ENCODE peak calls at places on chromosomes 11 and 22, in seven cellular contexts. B, Z, R, J, T, I and Y are unnamed samples.

GRCh38 chr22:40226620-40227019 is 48.9 kb downstream of the TNRC6B start:
- DNase-seq in B (no peak), Z (no peak), R (no peak), J (no peak), T (no peak), I (no peak), Y (no peak)

GRCh38 chr11:1478544-1478943 is 8.0 kb downstream of the MOB2 start:
- DNase-seq in B (no peak), Z (no peak), R (no peak), J (no peak), T (no peak), I (no peak), Y (no peak)

GRCh38 chr11:69515271-69516245 is 34.1 kb downstream of the LINC01488 start:
- DNase-seq in B (no peak), Z (no peak), R (no peak), J (no peak), T (no peak), I (no peak), Y (no peak)

GRCh38 chr11:46902694-46903093 is 15.7 kb downstream of the LRP4 start:
- DNase-seq in B (no peak), Z (no peak), R (no peak), J (no peak), T (no peak), I (no peak), Y (no peak)

GRCh38 chr22:35212020-35212419 is 45.3 kb upstream of the HMGXB4 start:
- DNase-seq in B (no peak), Z (no peak), R (no peak), J (no peak), T (peak), I (no peak), Y (no peak)

GRCh38 chr22:41175546-41175945 is 29.6 kb upstream of the L3MBTL2 start:
- DNase-seq in B (no peak), Z (no peak), R (no peak), J (no peak), T (peak), I (no peak), Y (no peak)

GRCh38 chr11:128095459-128096096 is 491.8 kb downstream of the ETS1 start:
- DNase-seq in B (no peak), Z (no peak), R (no peak), J (no peak), T (peak), I (peak), Y (no peak)

GRCh38 chr11:70002433-70002832 is 75.7 kb upstream of the ANO1 start:
- DNase-seq in B (no peak), Z (no peak), R (peak), J (no peak), T (no peak), I (no peak), Y (no peak)

GRCh38 chr11:14974723-14975587 is 2.8 kb upstream of the CALCA start:
- DNase-seq in B (no peak), Z (peak), R (peak), J (peak), T (peak), I (no peak), Y (peak)

GRCh38 chr11:83573097-83573496 is 286.9 kb upstream of the CCDC90B start:
- DNase-seq in B (no peak), Z (no peak), R (peak), J (no peak), T (no peak), I (peak), Y (no peak)

GRCh38 chr11:61417670-61418069 is 12.1 kb downstream of the CPSF7 start:
- DNase-seq in B (no peak), Z (no peak), R (no peak), J (no peak), T (no peak), I (no peak), Y (no peak)

GRCh38 chr11:75632450-75632849 is 36.4 kb downstream of the MAP6 start:
- DNase-seq in B (no peak), Z (no peak), R (no peak), J (no peak), T (no peak), I (no peak), Y (no peak)

GRCh38 chr22:21078916-21079315 is 33.2 kb downstream of the LRRC74B start:
- DNase-seq in B (no peak), Z (no peak), R (no peak), J (no peak), T (no peak), I (no peak), Y (no peak)

GRCh38 chr11:69575296-69576068 is 65.5 kb upstream of the CCND1 start:
- DNase-seq in B (peak), Z (no peak), R (no peak), J (no peak), T (no peak), I (no peak), Y (no peak)

GRCh38 chr11:32430586-32431357 is 4.6 kb downstream of the WT1 start:
- DNase-seq in B (no peak), Z (no peak), R (no peak), J (no peak), T (no peak), I (no peak), Y (peak)

GRCh38 chr11:35912883-35913614 is 30.8 kb upstream of the LDLRAD3 start:
- DNase-seq in B (no peak), Z (no peak), R (no peak), J (no peak), T (no peak), I (no peak), Y (no peak)

GRCh38 chr11:44389963-44390605 is 80.1 kb upstream of the ALX4 start:
- DNase-seq in B (no peak), Z (no peak), R (no peak), J (no peak), T (no peak), I (no peak), Y (no peak)

GRCh38 chr11:46528445-46529085 is 65.3 kb downstream of the AMBRA1 start:
- DNase-seq in B (no peak), Z (no peak), R (no peak), J (no peak), T (no peak), I (no peak), Y (no peak)

GRCh38 chr11:15770798-15771414 is 585.4 kb downstream of the SOX6 start:
- DNase-seq in B (no peak), Z (peak), R (peak), J (peak), T (peak), I (no peak), Y (peak)

GRCh38 chr11:3950996-3951662 is 95.7 kb downstream of the STIM1 start:
- DNase-seq in B (no peak), Z (no peak), R (no peak), J (no peak), T (peak), I (peak), Y (peak)

GRCh38 chr11:96151501-96151900 is 191.5 kb downstream of the MAML2 start:
- DNase-seq in B (no peak), Z (no peak), R (no peak), J (no peak), T (peak), I (no peak), Y (no peak)

GRCh38 chr11:19121646-19122045 is 4.7 kb downstream of the ZDHHC13 start:
- DNase-seq in B (no peak), Z (no peak), R (no peak), J (no peak), T (peak), I (no peak), Y (no peak)

GRCh38 chr11:69640260-69640994 is 529 bp upstream of the CCND1 start:
- DNase-seq in B (peak), Z (no peak), R (no peak), J (no peak), T (peak), I (no peak), Y (no peak)

GRCh38 chr11:8332196-8332595 is 68.5 kb upstream of the LMO1 start:
- DNase-seq in B (no peak), Z (peak), R (no peak), J (no peak), T (no peak), I (no peak), Y (no peak)

GRCh38 chr11:4626207-4627105 is 10.8 kb upstream of the OR51D1 start:
- DNase-seq in B (no peak), Z (no peak), R (peak), J (peak), T (peak), I (peak), Y (peak)

GRCh38 chr22:42313804-42314581 is 43.5 kb upstream of the TCF20 start:
- DNase-seq in B (no peak), Z (peak), R (no peak), J (peak), T (peak), I (no peak), Y (peak)

GRCh38 chr22:37244114-37244921 is at the start of gene RAC2:
- DNase-seq in B (no peak), Z (peak), R (no peak), J (peak), T (no peak), I (no peak), Y (peak)

GRCh38 chr11:34976496-34976895 is 60.1 kb downstream of the PDHX start:
- DNase-seq in B (no peak), Z (no peak), R (no peak), J (no peak), T (peak), I (no peak), Y (no peak)

GRCh38 chr22:46349681-46350080 is 14.2 kb downstream of the TRMU start:
- DNase-seq in B (no peak), Z (no peak), R (no peak), J (no peak), T (no peak), I (no peak), Y (no peak)

GRCh38 chr22:21731503-21731902 is 4.1 kb downstream of the YPEL1 start:
- DNase-seq in B (no peak), Z (no peak), R (no peak), J (no peak), T (no peak), I (no peak), Y (no peak)

GRCh38 chr11:73995247-73995646 is 12.6 kb upstream of the UCP2 start:
- DNase-seq in B (no peak), Z (no peak), R (no peak), J (no peak), T (peak), I (no peak), Y (no peak)

GRCh38 chr22:31628969-31629723 is 32.9 kb downstream of the PISD start:
- DNase-seq in B (no peak), Z (no peak), R (no peak), J (no peak), T (no peak), I (no peak), Y (no peak)

GRCh38 chr22:20551805-20552449 is 44.5 kb downstream of the MED15 start:
- DNase-seq in B (peak), Z (no peak), R (no peak), J (peak), T (no peak), I (no peak), Y (peak)